ENCODE peak calls at places on chromosome 20, in five cellular contexts. One of them, this sample, is unnamed.

GRCh38 chr20:51362254-51362653 is 180.3 kb downstream of the NFATC2 start:
- DNase-seq in HTR-8/SVneo: no peak
- DNase-seq in upper lobe of right lung: no peak
- DNase-seq in T-helper 2 cell: no peak
- DNase-seq in amygdala: no peak
- DNase-seq in this sample: no peak

GRCh38 chr20:33030076-33030475 is 1.4 kb upstream of the BPIFB6 start:
- DNase-seq in HTR-8/SVneo: no peak
- DNase-seq in upper lobe of right lung: no peak
- DNase-seq in T-helper 2 cell: no peak
- DNase-seq in amygdala: no peak
- DNase-seq in this sample: no peak

GRCh38 chr20:50438986-50439407 is 71.2 kb upstream of the PTPN1 start:
- DNase-seq in HTR-8/SVneo: peak; percentile 85
- DNase-seq in upper lobe of right lung: no peak
- DNase-seq in T-helper 2 cell: no peak
- DNase-seq in amygdala: no peak
- DNase-seq in this sample: peak; percentile 83

GRCh38 chr20:50909413-50909812 is 21.8 kb downstream of the ADNP start:
- DNase-seq in HTR-8/SVneo: no peak
- DNase-seq in upper lobe of right lung: no peak
- DNase-seq in T-helper 2 cell: no peak
- DNase-seq in amygdala: no peak
- DNase-seq in this sample: no peak

GRCh38 chr20:3749689-3750639 is 17.5 kb downstream of the HSPA12B start:
- DNase-seq in HTR-8/SVneo: no peak
- DNase-seq in upper lobe of right lung: no peak
- DNase-seq in T-helper 2 cell: no peak
- DNase-seq in amygdala: no peak
- DNase-seq in this sample: no peak

GRCh38 chr20:25320035-25320800 is 70.4 kb downstream of the ABHD12 start:
- DNase-seq in HTR-8/SVneo: no peak
- DNase-seq in upper lobe of right lung: peak; percentile 43
- DNase-seq in T-helper 2 cell: no peak
- DNase-seq in amygdala: no peak
- DNase-seq in this sample: no peak

GRCh38 chr20:7897965-7898364 is 42.3 kb downstream of the HAO1 start:
- DNase-seq in HTR-8/SVneo: no peak
- DNase-seq in upper lobe of right lung: no peak
- DNase-seq in T-helper 2 cell: no peak
- DNase-seq in amygdala: no peak
- DNase-seq in this sample: no peak

GRCh38 chr20:5214826-5215225 is 88.0 kb downstream of the CDS2 start:
- DNase-seq in HTR-8/SVneo: no peak
- DNase-seq in upper lobe of right lung: no peak
- DNase-seq in T-helper 2 cell: no peak
- DNase-seq in amygdala: no peak
- DNase-seq in this sample: no peak

GRCh38 chr20:24236963-24237362 is 232.5 kb upstream of the SYNDIG1 start:
- DNase-seq in HTR-8/SVneo: no peak
- DNase-seq in upper lobe of right lung: no peak
- DNase-seq in T-helper 2 cell: no peak
- DNase-seq in amygdala: no peak
- DNase-seq in this sample: no peak

GRCh38 chr20:47362361-47363219 is 6.1 kb upstream of the ZMYND8 start:
- DNase-seq in HTR-8/SVneo: no peak
- DNase-seq in upper lobe of right lung: no peak
- DNase-seq in T-helper 2 cell: no peak
- DNase-seq in amygdala: no peak
- DNase-seq in this sample: no peak

GRCh38 chr20:57179265-57179664 is 87.2 kb downstream of the BMP7 start:
- DNase-seq in HTR-8/SVneo: no peak
- DNase-seq in upper lobe of right lung: no peak
- DNase-seq in T-helper 2 cell: no peak
- DNase-seq in amygdala: no peak
- DNase-seq in this sample: no peak